ENCODE peak calls at places on chromosomes 13 and 19, in five cellular contexts. One of them, this sample, is unnamed.
A peak's percentile ranks its signal among the peaks of the same experiment; 100 is the strongest.

GRCh38 chr13:46617382-46617781 is 64.4 kb downstream of the LRCH1 start:
- DNase-seq in kidney epithelial cell: no peak
- DNase-seq in CD8-positive, alpha-beta T cell: no peak
- DNase-seq in GM23248: peak; percentile 45
- DNase-seq in sigmoid colon: no peak
- DNase-seq in this sample: no peak

GRCh38 chr19:48656840-48657474 is 11.0 kb upstream of the CA11 start:
- DNase-seq in CD8-positive, alpha-beta T cell: no peak
- DNase-seq in sigmoid colon: no peak
- DNase-seq in GM23248: peak; percentile 94
- DNase-seq in kidney epithelial cell: peak; percentile 89
- DNase-seq in this sample: peak; percentile 95

GRCh38 chr13:96082640-96083039 is 7.3 kb upstream of the HS6ST3 start:
- DNase-seq in sigmoid colon: no peak
- DNase-seq in CD8-positive, alpha-beta T cell: no peak
- DNase-seq in kidney epithelial cell: peak; percentile 12
- DNase-seq in GM23248: peak; percentile 40
- DNase-seq in this sample: peak; percentile 72

GRCh38 chr19:3979674-3980352 is 5.5 kb downstream of the EEF2 start:
- DNase-seq in kidney epithelial cell: no peak
- DNase-seq in GM23248: peak; percentile 34
- DNase-seq in CD8-positive, alpha-beta T cell: no peak
- DNase-seq in sigmoid colon: peak; percentile 64
- DNase-seq in this sample: no peak

GRCh38 chr13:47332149-47332548 is 435.3 kb upstream of the HTR2A start:
- DNase-seq in GM23248: peak; percentile 58
- DNase-seq in sigmoid colon: no peak
- DNase-seq in kidney epithelial cell: peak; percentile 51
- DNase-seq in CD8-positive, alpha-beta T cell: no peak
- DNase-seq in this sample: no peak

GRCh38 chr13:35014606-35015005 is 72.5 kb downstream of the NBEA start:
- DNase-seq in CD8-positive, alpha-beta T cell: no peak
- DNase-seq in sigmoid colon: no peak
- DNase-seq in kidney epithelial cell: no peak
- DNase-seq in GM23248: no peak
- DNase-seq in this sample: no peak

GRCh38 chr13:89169951-89170350 is 1498.8 kb downstream of the SLITRK5 start:
- DNase-seq in sigmoid colon: no peak
- DNase-seq in GM23248: no peak
- DNase-seq in CD8-positive, alpha-beta T cell: no peak
- DNase-seq in kidney epithelial cell: no peak
- DNase-seq in this sample: no peak

GRCh38 chr13:33125821-33126570 is 109.8 kb downstream of the KL start:
- DNase-seq in GM23248: peak; percentile 96
- DNase-seq in CD8-positive, alpha-beta T cell: no peak
- DNase-seq in sigmoid colon: peak; percentile 89
- DNase-seq in kidney epithelial cell: peak; percentile 88
- DNase-seq in this sample: peak; percentile 91

GRCh38 chr13:100644328-100644727 is 30.3 kb downstream of the TMTC4 start:
- DNase-seq in sigmoid colon: no peak
- DNase-seq in kidney epithelial cell: no peak
- DNase-seq in CD8-positive, alpha-beta T cell: no peak
- DNase-seq in GM23248: no peak
- DNase-seq in this sample: no peak

GRCh38 chr19:49361438-49362047 is 673 bp downstream of the TEAD2 start:
- DNase-seq in CD8-positive, alpha-beta T cell: no peak
- DNase-seq in sigmoid colon: peak; percentile 95
- DNase-seq in kidney epithelial cell: no peak
- DNase-seq in GM23248: peak; percentile 75
- DNase-seq in this sample: peak; percentile 62

GRCh38 chr19:38842439-38843174 is 7.2 kb downstream of the HNRNPL start:
- DNase-seq in kidney epithelial cell: no peak
- DNase-seq in GM23248: no peak
- DNase-seq in CD8-positive, alpha-beta T cell: peak; percentile 53
- DNase-seq in sigmoid colon: no peak
- DNase-seq in this sample: no peak

GRCh38 chr19:46689358-46689757 is 27.6 kb downstream of the PRKD2 start:
- DNase-seq in CD8-positive, alpha-beta T cell: no peak
- DNase-seq in GM23248: no peak
- DNase-seq in kidney epithelial cell: no peak
- DNase-seq in sigmoid colon: no peak
- DNase-seq in this sample: no peak

GRCh38 chr13:19658192-19658591 is 24.7 kb downstream of the MPHOSPH8 start:
- DNase-seq in kidney epithelial cell: no peak
- DNase-seq in sigmoid colon: no peak
- DNase-seq in GM23248: no peak
- DNase-seq in CD8-positive, alpha-beta T cell: no peak
- DNase-seq in this sample: no peak

GRCh38 chr13:94312511-94313191 is 166.8 kb downstream of the DCT start:
- DNase-seq in CD8-positive, alpha-beta T cell: no peak
- DNase-seq in GM23248: no peak
- DNase-seq in sigmoid colon: no peak
- DNase-seq in kidney epithelial cell: no peak
- DNase-seq in this sample: peak; percentile 32

GRCh38 chr19:13848811-13849241 is 28.1 kb upstream of the NANOS3 start:
- DNase-seq in CD8-positive, alpha-beta T cell: no peak
- DNase-seq in kidney epithelial cell: no peak
- DNase-seq in GM23248: no peak
- DNase-seq in sigmoid colon: no peak
- DNase-seq in this sample: no peak

GRCh38 chr13:113647351-113648217 is 10.4 kb downstream of the ATP4B start:
- DNase-seq in GM23248: peak; percentile 43
- DNase-seq in sigmoid colon: peak; percentile 95
- DNase-seq in CD8-positive, alpha-beta T cell: no peak
- DNase-seq in kidney epithelial cell: peak; percentile 31
- DNase-seq in this sample: peak; percentile 82

GRCh38 chr19:15871570-15871969 is 26.3 kb downstream of the CYP4F2 start:
- DNase-seq in sigmoid colon: no peak
- DNase-seq in kidney epithelial cell: no peak
- DNase-seq in CD8-positive, alpha-beta T cell: no peak
- DNase-seq in GM23248: no peak
- DNase-seq in this sample: no peak

GRCh38 chr19:58304255-58304654 is 922 bp upstream of the ERVK3-1 start:
- DNase-seq in GM23248: no peak
- DNase-seq in CD8-positive, alpha-beta T cell: no peak
- DNase-seq in sigmoid colon: no peak
- DNase-seq in kidney epithelial cell: no peak
- DNase-seq in this sample: no peak
- H3K4me3 ChIP-seq in GM23248: peak overlapping the region; percentile 89
- H3K4me3 ChIP-seq in CD8-positive, alpha-beta T cell: peak overlapping the region; percentile 82
- H3K4me3 ChIP-seq in sigmoid colon: no peak overlapping the region
- H3K4me3 ChIP-seq in kidney epithelial cell: no peak overlapping the region
- H3K4me3 ChIP-seq in this sample: no peak overlapping the region

DNA sequence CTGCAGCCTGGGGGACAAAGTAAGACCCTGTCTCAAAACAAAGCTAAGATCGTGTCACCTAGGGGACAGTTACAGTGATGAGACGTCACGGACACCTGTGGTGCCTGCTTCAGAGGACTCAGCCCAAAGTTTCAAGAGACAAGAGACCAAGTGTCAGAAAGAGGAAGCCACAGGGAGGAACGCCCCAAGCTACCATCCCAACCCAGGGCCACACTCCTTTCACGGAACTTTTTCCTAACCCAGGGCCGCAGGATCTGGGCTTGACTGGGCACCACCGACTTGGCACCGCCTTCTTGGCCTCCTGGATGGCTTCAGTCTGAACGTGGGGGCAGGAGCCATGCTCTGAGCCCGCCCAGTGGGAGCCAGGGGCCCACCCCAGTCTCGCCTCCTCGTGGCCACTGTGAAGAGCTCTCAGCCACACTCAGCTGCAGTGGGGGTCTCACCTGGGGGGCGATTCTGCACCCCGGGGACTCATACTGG is 8.5 kb downstream of the MOB3A start:
- DNase-seq in sigmoid colon: no peak
- DNase-seq in CD8-positive, alpha-beta T cell: no peak
- DNase-seq in GM23248: no peak
- DNase-seq in kidney epithelial cell: no peak
- DNase-seq in this sample: no peak
- H3K4me3 ChIP-seq in sigmoid colon: no peak overlapping the region
- H3K4me3 ChIP-seq in CD8-positive, alpha-beta T cell: peak overlapping the region; percentile 0
- H3K4me3 ChIP-seq in GM23248: no peak overlapping the region
- H3K4me3 ChIP-seq in kidney epithelial cell: no peak overlapping the region
- H3K4me3 ChIP-seq in this sample: no peak overlapping the region

GRCh38 chr13:99303863-99304521 is 3.2 kb downstream of the GPR183 start:
- DNase-seq in kidney epithelial cell: no peak
- DNase-seq in sigmoid colon: no peak
- DNase-seq in GM23248: no peak
- DNase-seq in CD8-positive, alpha-beta T cell: no peak
- DNase-seq in this sample: no peak

GRCh38 chr13:99307648-99308339 is 595 bp upstream of the GPR183 start:
- DNase-seq in sigmoid colon: no peak
- DNase-seq in GM23248: peak; percentile 91
- DNase-seq in kidney epithelial cell: peak; percentile 74
- DNase-seq in CD8-positive, alpha-beta T cell: no peak
- DNase-seq in this sample: peak; percentile 91

GRCh38 chr13:99307247-99307646 is at the start of gene GPR183:
- DNase-seq in sigmoid colon: no peak
- DNase-seq in GM23248: peak; percentile 46
- DNase-seq in CD8-positive, alpha-beta T cell: no peak
- DNase-seq in kidney epithelial cell: no peak
- DNase-seq in this sample: peak; percentile 27

GRCh38 chr13:99304541-99304940 is 2.7 kb downstream of the GPR183 start:
- DNase-seq in GM23248: no peak
- DNase-seq in kidney epithelial cell: no peak
- DNase-seq in CD8-positive, alpha-beta T cell: no peak
- DNase-seq in sigmoid colon: no peak
- DNase-seq in this sample: no peak

GRCh38 chr13:99305180-99305965 is 1.8 kb downstream of the GPR183 start:
- DNase-seq in CD8-positive, alpha-beta T cell: no peak
- DNase-seq in kidney epithelial cell: no peak
- DNase-seq in GM23248: no peak
- DNase-seq in sigmoid colon: no peak
- DNase-seq in this sample: no peak
- H3K4me3 ChIP-seq in CD8-positive, alpha-beta T cell: no peak overlapping the region
- H3K4me3 ChIP-seq in kidney epithelial cell: no peak overlapping the region
- H3K4me3 ChIP-seq in GM23248: no peak overlapping the region
- H3K4me3 ChIP-seq in sigmoid colon: peak overlapping the region; percentile 26
- H3K4me3 ChIP-seq in this sample: no peak overlapping the region

GRCh38 chr19:56132316-56132822 is 8.7 kb upstream of the ZNF444 start:
- DNase-seq in CD8-positive, alpha-beta T cell: no peak
- DNase-seq in sigmoid colon: no peak
- DNase-seq in GM23248: no peak
- DNase-seq in kidney epithelial cell: no peak
- DNase-seq in this sample: no peak
- H3K4me3 ChIP-seq in CD8-positive, alpha-beta T cell: no peak overlapping the region
- H3K4me3 ChIP-seq in sigmoid colon: no peak overlapping the region
- H3K4me3 ChIP-seq in GM23248: no peak overlapping the region
- H3K4me3 ChIP-seq in kidney epithelial cell: no peak overlapping the region
- H3K4me3 ChIP-seq in this sample: no peak overlapping the region

GRCh38 chr19:55441692-55442321 is 1.3 kb downstream of the SHISA7 start:
- DNase-seq in sigmoid colon: no peak
- DNase-seq in CD8-positive, alpha-beta T cell: no peak
- DNase-seq in kidney epithelial cell: no peak
- DNase-seq in GM23248: no peak
- DNase-seq in this sample: peak; percentile 23

GRCh38 chr19:55442372-55443044 is 592 bp downstream of the SHISA7 start:
- DNase-seq in CD8-positive, alpha-beta T cell: no peak
- DNase-seq in kidney epithelial cell: no peak
- DNase-seq in sigmoid colon: no peak
- DNase-seq in GM23248: no peak
- DNase-seq in this sample: no peak

GRCh38 chr19:55439052-55439451 is 4.0 kb downstream of the SHISA7 start:
- DNase-seq in CD8-positive, alpha-beta T cell: no peak
- DNase-seq in sigmoid colon: no peak
- DNase-seq in GM23248: no peak
- DNase-seq in kidney epithelial cell: no peak
- DNase-seq in this sample: no peak

GRCh38 chr19:55441319-55441691 is 1.8 kb downstream of the SHISA7 start:
- DNase-seq in kidney epithelial cell: no peak
- DNase-seq in GM23248: no peak
- DNase-seq in CD8-positive, alpha-beta T cell: no peak
- DNase-seq in sigmoid colon: no peak
- DNase-seq in this sample: no peak

DNA sequence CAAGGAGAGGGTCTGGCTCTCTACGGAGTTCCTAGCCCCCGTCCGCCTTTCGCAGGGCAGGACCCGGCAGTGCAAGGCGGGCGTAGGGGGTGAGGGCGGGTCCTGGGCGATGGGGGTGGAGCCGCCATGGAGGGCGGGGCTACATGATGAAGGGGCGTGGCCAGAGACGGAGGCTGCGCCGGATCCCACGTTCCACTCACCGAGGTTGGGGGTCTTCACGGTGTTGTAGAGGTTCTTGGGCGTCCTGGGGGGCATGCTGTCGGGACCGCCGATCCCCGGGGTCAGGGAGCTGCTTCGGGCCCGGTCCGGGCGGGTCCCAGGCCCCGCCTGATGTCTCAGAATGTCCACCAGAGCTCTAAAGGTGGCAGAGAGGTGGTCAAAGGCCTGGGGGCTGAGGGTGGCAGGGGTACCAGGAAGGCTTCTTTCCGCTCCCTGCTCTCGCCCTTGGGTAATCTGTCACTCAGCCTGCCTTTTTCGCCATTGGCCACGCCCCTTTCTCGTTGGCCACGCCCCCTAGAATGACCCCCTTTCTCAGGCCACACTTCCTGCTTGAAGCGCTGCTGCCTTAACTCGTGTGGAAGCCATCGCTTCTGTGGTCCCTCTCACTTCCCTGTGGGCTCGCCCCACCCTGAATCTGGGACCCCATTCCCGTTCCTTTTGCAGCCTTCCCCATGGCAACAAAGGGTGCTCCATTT is 2.5 kb downstream of the SHISA7 start:
- DNase-seq in GM23248: peak; percentile 17
- DNase-seq in kidney epithelial cell: no peak
- DNase-seq in CD8-positive, alpha-beta T cell: no peak
- DNase-seq in sigmoid colon: no peak
- DNase-seq in this sample: no peak
- H3K4me3 ChIP-seq in GM23248: no peak overlapping the region
- H3K4me3 ChIP-seq in kidney epithelial cell: no peak overlapping the region
- H3K4me3 ChIP-seq in CD8-positive, alpha-beta T cell: no peak overlapping the region
- H3K4me3 ChIP-seq in sigmoid colon: no peak overlapping the region
- H3K4me3 ChIP-seq in this sample: no peak overlapping the region

GRCh38 chr13:26219726-26220125 is 2.4 kb downstream of the RNF6 start:
- DNase-seq in CD8-positive, alpha-beta T cell: no peak
- DNase-seq in sigmoid colon: no peak
- DNase-seq in kidney epithelial cell: no peak
- DNase-seq in GM23248: peak; percentile 70
- DNase-seq in this sample: peak; percentile 42

GRCh38 chr13:26221721-26222522 is at the start of gene RNF6:
- DNase-seq in kidney epithelial cell: peak; percentile 96
- DNase-seq in sigmoid colon: peak; percentile 98
- DNase-seq in CD8-positive, alpha-beta T cell: peak; percentile 77
- DNase-seq in GM23248: peak; percentile 99
- DNase-seq in this sample: peak; percentile 99

GRCh38 chr13:26221399-26221720 is 754 bp downstream of the RNF6 start:
- DNase-seq in CD8-positive, alpha-beta T cell: no peak
- DNase-seq in kidney epithelial cell: no peak
- DNase-seq in sigmoid colon: no peak
- DNase-seq in GM23248: no peak
- DNase-seq in this sample: no peak

GRCh38 chr13:26222523-26223046 is 471 bp upstream of the RNF6 start:
- DNase-seq in CD8-positive, alpha-beta T cell: no peak
- DNase-seq in GM23248: no peak
- DNase-seq in sigmoid colon: no peak
- DNase-seq in kidney epithelial cell: no peak
- DNase-seq in this sample: no peak

GRCh38 chr13:26220575-26220974 is 1.5 kb downstream of the RNF6 start:
- DNase-seq in CD8-positive, alpha-beta T cell: no peak
- DNase-seq in sigmoid colon: no peak
- DNase-seq in GM23248: peak; percentile 75
- DNase-seq in kidney epithelial cell: peak; percentile 28
- DNase-seq in this sample: peak; percentile 83
- H3K4me3 ChIP-seq in CD8-positive, alpha-beta T cell: peak overlapping the region; percentile 97
- H3K4me3 ChIP-seq in sigmoid colon: peak overlapping the region; percentile 96
- H3K4me3 ChIP-seq in GM23248: peak overlapping the region; percentile 80
- H3K4me3 ChIP-seq in kidney epithelial cell: peak overlapping the region; percentile 90
- H3K4me3 ChIP-seq in this sample: peak overlapping the region; percentile 92